ENCODE peak calls at places on chromosome 16, in five cellular contexts. D, Z, F, M and V are unnamed samples.

GRCh38 chr16:77437859-77438258 is 3.0 kb upstream of the ADAMTS18 start:
- DNase-seq in D (peak), Z (no peak), M (no peak), F (no peak), V (peak)

GRCh38 chr16:23999663-24000062 is 163.9 kb downstream of the PRKCB start:
- DNase-seq in D (no peak), M (no peak), Z (no peak), F (no peak), V (no peak)

GRCh38 chr16:27378871-27379580 is 22.9 kb upstream of the IL21R start:
- DNase-seq in M (no peak), F (no peak), Z (peak), D (no peak), V (peak)

GRCh38 chr16:67431805-67432476 is 1.0 kb downstream of the HSD11B2 start:
- DNase-seq in F (no peak), M (peak), D (no peak), Z (no peak), V (no peak)

GRCh38 chr16:79601092-79601977 is 798 bp upstream of the MAF start:
- DNase-seq in M (peak), D (peak), F (peak), Z (no peak), V (peak)

GRCh38 chr16:31460582-31461002 is 1.3 kb downstream of the ARMC5 start:
- DNase-seq in D (peak), M (no peak), Z (peak), F (peak), V (peak)

GRCh38 chr16:87762071-87762571 is 3.7 kb downstream of the KLHDC4 start:
- DNase-seq in M (no peak), Z (no peak), F (no peak), D (no peak), V (no peak)

GRCh38 chr16:12458591-12459400 is 344.9 kb downstream of the CPPED1 start:
- DNase-seq in Z (no peak), F (no peak), M (no peak), D (no peak), V (no peak)

GRCh38 chr16:12084436-12084835 is 107.9 kb downstream of the SNX29 start:
- DNase-seq in F (no peak), M (no peak), Z (no peak), D (no peak), V (no peak)

GRCh38 chr16:90077757-90078593 is 844 bp upstream of the PRDM7 start:
- DNase-seq in Z (peak), F (no peak), M (no peak), D (peak), V (peak)

DNA sequence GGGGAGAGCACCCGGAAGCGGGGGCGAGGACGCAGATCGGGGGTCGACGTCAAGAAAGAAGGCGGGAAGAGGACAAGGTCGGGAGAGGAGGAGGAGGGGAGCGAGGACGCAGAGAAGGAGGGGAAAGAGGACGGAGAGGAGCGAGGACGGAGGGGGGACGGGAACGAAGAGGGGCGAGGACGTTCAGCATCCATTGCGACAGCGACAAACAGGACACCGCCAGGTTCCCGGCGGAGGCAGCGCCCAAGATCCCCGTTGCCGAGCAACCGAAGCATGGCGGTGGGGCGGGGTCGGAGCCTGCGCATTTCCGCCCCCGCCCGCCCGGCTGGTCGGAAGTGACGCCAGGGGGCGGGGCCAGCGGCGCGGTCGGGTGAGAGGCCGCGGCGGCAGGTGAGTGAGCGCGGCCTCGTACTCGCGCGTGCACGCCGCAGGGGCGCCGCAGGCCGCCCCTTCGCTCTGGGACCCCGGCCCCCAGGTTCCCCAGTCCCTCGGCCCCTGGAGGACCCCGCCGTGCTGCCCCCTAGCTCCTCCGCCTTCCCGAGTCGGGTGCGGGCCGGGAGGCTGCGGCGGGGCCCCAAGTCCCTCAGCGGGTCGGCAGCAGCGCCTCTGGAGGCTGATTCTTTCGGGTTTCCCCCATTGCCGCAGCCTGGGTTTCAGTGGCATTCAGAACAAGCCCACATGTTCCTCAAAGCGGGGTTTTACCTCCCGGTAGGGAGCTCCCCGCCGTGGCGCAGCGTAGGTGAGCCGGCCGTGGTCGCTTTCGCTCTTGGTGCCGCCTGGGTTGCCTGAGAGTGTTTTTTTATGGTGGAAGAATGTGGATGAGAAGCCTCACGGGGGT is at the start of gene FAM234A:
- DNase-seq in Z (peak), M (peak), D (peak), F (peak), V (peak)
- TF ChIP-seq CTCF in Z (peak), M (peak), D (peak), F (peak), V (peak)

GRCh38 chr16:14026572-14026971 is 44.5 kb upstream of the MRTFB start:
- DNase-seq in M (no peak), Z (no peak), F (no peak), D (no peak), V (no peak)
- TF ChIP-seq CTCF in M (no peak), Z (no peak), F (no peak), D (no peak), V (no peak)

DNA sequence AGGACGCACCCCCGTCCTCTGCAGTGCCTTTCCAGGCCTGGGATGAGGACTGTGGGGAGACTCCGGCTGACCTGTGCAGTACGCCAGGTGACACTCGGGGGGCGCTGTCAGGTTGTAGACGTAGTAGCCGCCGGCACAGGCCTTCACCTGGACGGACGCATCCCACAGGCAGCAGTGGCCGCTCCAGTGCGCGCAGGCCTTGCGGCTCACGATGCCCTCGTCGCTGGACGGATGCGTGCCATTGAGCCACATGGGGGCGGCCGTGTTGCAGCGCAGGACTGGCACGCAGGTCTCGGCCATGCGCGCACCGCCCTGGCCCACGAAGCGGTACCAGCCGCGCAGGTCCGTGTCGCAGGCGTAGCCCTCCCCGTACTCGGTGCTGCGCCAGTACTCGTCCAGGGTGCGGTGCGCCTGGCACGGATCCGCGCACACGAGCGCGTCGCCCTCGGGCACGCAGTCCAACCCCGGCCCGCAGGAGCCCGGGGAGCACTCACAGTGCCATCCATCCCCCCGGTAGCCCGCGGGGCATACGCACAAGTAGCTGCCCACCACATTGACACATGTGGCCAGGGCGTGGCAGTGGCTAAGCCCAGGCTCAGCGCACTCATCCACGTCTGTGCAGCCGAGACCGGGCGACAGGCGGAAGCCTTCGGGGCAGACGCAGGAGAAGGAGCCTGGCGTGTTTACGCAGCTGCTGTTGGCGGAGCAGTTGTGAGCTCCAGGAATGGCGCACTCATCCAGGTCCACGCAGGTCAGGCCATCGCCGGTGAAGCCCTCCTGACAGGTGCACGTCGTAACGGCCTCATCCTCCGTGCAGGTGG is 3.9 kb downstream of the UMOD start:
- DNase-seq in Z (no peak), F (no peak), M (no peak), D (no peak), V (no peak)
- TF ChIP-seq CTCF in Z (no peak), F (no peak), M (no peak), D (no peak), V (no peak)

DNA sequence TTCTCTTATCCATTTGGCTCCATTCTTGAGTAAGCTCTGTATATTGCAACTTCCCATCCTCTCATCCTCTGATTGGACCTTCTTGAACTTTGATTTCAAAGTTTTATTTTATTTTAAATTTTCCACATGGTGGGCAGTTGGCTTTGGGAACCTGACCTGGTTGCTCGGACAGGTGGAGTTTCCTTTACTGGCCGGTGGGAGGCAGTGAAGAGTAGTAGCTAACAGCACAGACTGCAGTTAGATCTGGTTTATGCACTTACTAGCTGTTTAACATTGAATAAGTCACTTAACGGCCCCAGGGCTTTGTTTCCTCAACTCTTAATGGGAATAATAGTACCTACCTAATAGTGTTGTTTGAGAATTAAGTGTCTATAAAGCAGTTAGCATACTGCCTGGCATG is 92.8 kb downstream of the GPR139 start:
- DNase-seq in F (no peak), Z (peak), D (no peak), M (no peak), V (no peak)
- TF ChIP-seq CTCF in F (peak), Z (peak), D (peak), M (peak), V (peak)

GRCh38 chr16:29641561-29641960 is 21.5 kb upstream of the SPN start:
- DNase-seq in D (no peak), F (peak), M (no peak), Z (no peak), V (no peak)
- TF ChIP-seq CTCF in D (no peak), F (no peak), M (no peak), Z (no peak), V (peak)

GRCh38 chr16:55035037-55035436 is 104.4 kb downstream of the IRX5 start:
- DNase-seq in M (peak), F (no peak), Z (no peak), D (no peak), V (no peak)
- TF ChIP-seq CTCF in M (peak), F (peak), Z (peak), D (peak), V (peak)

DNA sequence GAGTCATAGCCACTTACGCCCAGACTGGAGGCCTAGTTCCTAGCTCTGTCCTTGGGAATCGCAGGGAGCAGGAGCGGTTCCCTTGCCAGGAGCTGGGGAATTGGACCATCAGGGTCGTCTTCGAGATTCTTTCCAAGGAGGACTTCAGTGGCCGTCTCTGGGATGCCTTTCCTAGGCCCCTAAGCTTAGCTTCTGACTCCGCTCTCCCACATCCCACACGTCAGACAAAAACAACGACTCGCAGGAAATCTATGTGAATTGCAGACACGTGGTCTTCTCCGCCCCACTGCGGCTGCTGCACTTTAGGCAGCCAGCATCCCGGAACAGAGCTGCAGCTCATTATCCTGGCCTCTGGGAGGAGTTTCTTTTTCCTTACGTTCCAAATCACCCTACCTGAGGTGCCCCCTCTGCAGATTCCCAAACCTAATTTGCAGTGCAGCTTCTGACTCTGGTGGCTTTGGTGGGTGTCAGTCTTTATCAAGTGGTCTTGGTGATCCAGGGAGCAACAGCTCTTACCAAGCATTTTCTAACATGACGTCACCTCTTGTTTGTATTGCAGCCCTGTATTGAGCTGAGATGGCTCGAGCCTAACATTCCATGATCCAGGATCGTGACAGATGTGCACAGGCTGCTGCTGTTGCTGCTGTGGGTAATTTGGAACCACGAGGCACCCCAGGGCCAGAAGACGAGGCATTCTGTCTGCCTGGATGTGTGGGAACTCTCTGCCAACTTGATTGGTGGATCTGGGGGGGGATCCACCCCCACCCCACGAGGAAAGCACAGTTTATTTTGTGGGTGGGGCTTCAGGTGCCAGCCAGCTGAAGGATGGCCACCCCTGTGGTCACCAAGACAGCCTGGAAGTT is 1.1 kb downstream of the KATNB1 start:
- DNase-seq in M (no peak), D (peak), Z (peak), F (no peak), V (peak)
- TF ChIP-seq CTCF in M (peak), D (peak), Z (peak), F (no peak), V (peak)

GRCh38 chr16:6573577-6573976 is 759.1 kb upstream of the RBFOX1 start:
- DNase-seq in M (peak), D (no peak), Z (no peak), F (peak), V (no peak)
- TF ChIP-seq CTCF in M (peak), D (no peak), Z (no peak), F (no peak), V (no peak)